ENCODE peak calls at places on chromosome 9, in five cellular contexts. G, R, K, V and B are unnamed samples.

GRCh38 chr9:27414215-27414731 is 109.8 kb upstream of the IFNK start:
- DNase-seq in G (no peak), V (no peak), R (peak; percentile 48), K (no peak), B (no peak)

GRCh38 chr9:114804504-114804903 is 1.3 kb downstream of the TNFSF15 start:
- DNase-seq in K (peak; percentile 90), V (no peak), R (peak; percentile 79), G (no peak), B (no peak)

GRCh38 chr9:134066923-134067851 is 639 bp downstream of the BRD3 start:
- DNase-seq in V (peak; percentile 71), G (peak; percentile 43), K (no peak), R (peak; percentile 37), B (peak; percentile 36)

GRCh38 chr9:116644099-116644688 is 42.9 kb upstream of the TRIM32 start:
- DNase-seq in R (no peak), V (no peak), K (peak; percentile 9), G (no peak), B (no peak)

GRCh38 chr9:127915801-127916664 is 808 bp downstream of the ST6GALNAC4 start:
- DNase-seq in R (peak; percentile 64), V (no peak), G (no peak), K (no peak), B (no peak)

GRCh38 chr9:137273095-137273490 is 4.4 kb upstream of the TOR4A start:
- DNase-seq in R (no peak), G (no peak), V (no peak), K (no peak), B (no peak)

GRCh38 chr9:32877639-32878217 is 94.4 kb downstream of the TMEM215 start:
- DNase-seq in K (no peak), R (no peak), V (no peak), G (no peak), B (no peak)

GRCh38 chr9:93575706-93576295 is 583 bp upstream of the PHF2 start:
- DNase-seq in K (no peak), R (peak; percentile 55), V (peak; percentile 83), G (peak; percentile 68), B (peak; percentile 37)

GRCh38 chr9:133106511-133107244 is 14.4 kb downstream of the RALGDS start:
- DNase-seq in R (no peak), K (no peak), V (no peak), G (no peak), B (no peak)

GRCh38 chr9:76866689-76867088 is 39.2 kb downstream of the PRUNE2 start:
- DNase-seq in G (peak; percentile 46), V (no peak), R (no peak), K (peak; percentile 83), B (peak; percentile 36)

GRCh38 chr9:2583308-2584013 is 38.1 kb upstream of the VLDLR start:
- DNase-seq in R (peak; percentile 32), V (peak; percentile 4), G (peak; percentile 13), K (no peak), B (no peak)

GRCh38 chr9:29285818-29286217 is 1712.5 kb upstream of the C9orf72 start:
- DNase-seq in R (no peak), V (no peak), K (no peak), G (peak; percentile 56), B (peak; percentile 59)

GRCh38 chr9:4510546-4511322 is 20.5 kb downstream of the SLC1A1 start:
- DNase-seq in R (no peak), V (no peak), K (no peak), G (no peak), B (no peak)

GRCh38 chr9:116978155-116978554 is 291.1 kb downstream of the TRIM32 start:
- DNase-seq in K (no peak), G (no peak), R (no peak), V (no peak), B (no peak)

GRCh38 chr9:74753650-74754049 is 134.1 kb downstream of the TRPM6 start:
- DNase-seq in G (no peak), K (no peak), V (no peak), R (no peak), B (no peak)

GRCh38 chr9:136551401-136552116 is 5.7 kb upstream of the NOTCH1 start:
- DNase-seq in R (peak; percentile 79), G (peak; percentile 84), K (peak; percentile 28), V (peak; percentile 76), B (peak; percentile 74)

GRCh38 chr9:136049451-136050265 is 45.4 kb downstream of the NACC2 start:
- DNase-seq in K (no peak), G (no peak), V (no peak), R (no peak), B (no peak)

GRCh38 chr9:22379272-22379671 is 67.4 kb upstream of the DMRTA1 start:
- DNase-seq in K (no peak), G (no peak), V (no peak), R (no peak), B (no peak)

GRCh38 chr9:83665576-83666200 is 42.1 kb downstream of the UBQLN1 start:
- DNase-seq in G (no peak), V (no peak), K (no peak), R (no peak), B (no peak)

GRCh38 chr9:136769710-136770191 is 5.4 kb upstream of the LCN15 start:
- DNase-seq in R (peak; percentile 60), K (no peak), V (peak; percentile 70), G (peak; percentile 90), B (peak; percentile 67)

GRCh38 chr9:89996106-89996505 is 391.3 kb downstream of the GADD45G start:
- DNase-seq in G (no peak), K (no peak), V (no peak), R (no peak), B (peak; percentile 30)

GRCh38 chr9:89992326-89993208 is 387.8 kb downstream of the GADD45G start:
- DNase-seq in K (no peak), R (no peak), G (no peak), V (no peak), B (peak; percentile 18)

GRCh38 chr9:89996717-89997116 is 391.9 kb downstream of the GADD45G start:
- DNase-seq in G (no peak), K (no peak), V (no peak), R (peak; percentile 54), B (no peak)

GRCh38 chr9:89993678-89994630 is 389.1 kb downstream of the GADD45G start:
- DNase-seq in R (peak; percentile 68), G (peak; percentile 42), K (peak; percentile 9), V (no peak), B (peak; percentile 84)

DNA sequence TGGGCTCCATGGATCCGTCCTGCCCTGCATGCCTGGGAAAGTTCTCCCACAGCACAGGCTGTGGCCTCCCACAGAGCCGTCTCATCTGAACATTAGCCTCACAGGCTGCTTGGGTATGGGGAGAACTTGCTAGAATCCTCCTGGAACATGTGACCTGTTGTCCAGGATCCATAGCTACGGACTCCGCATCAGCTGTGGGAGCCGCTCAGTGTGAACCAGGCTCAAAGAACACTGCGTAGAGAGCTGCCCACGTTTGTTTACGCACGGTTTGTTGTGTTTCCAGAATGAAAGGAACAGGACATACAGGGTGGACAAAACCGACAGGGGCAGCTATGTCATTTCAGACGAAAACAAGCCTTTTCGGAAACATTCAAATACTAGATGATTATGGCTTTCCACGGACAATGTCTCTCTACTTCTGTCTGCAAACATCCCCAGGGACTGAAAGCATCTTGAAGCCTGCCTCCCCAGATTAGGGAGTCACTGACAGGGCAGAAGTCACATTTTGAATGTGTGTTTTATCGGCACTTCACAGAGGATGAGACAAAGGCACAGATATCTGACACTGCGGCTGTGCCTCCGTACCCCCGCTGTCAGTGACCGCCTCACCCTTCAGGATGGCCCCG is 390.3 kb downstream of the GADD45G start:
- DNase-seq in V (no peak), R (no peak), G (no peak), K (peak; percentile 31), B (no peak)
- H3K27ac ChIP-seq in V (no peak overlapping the region), R (no peak overlapping the region), G (no peak overlapping the region), K (no peak overlapping the region), B (no peak overlapping the region)

DNA sequence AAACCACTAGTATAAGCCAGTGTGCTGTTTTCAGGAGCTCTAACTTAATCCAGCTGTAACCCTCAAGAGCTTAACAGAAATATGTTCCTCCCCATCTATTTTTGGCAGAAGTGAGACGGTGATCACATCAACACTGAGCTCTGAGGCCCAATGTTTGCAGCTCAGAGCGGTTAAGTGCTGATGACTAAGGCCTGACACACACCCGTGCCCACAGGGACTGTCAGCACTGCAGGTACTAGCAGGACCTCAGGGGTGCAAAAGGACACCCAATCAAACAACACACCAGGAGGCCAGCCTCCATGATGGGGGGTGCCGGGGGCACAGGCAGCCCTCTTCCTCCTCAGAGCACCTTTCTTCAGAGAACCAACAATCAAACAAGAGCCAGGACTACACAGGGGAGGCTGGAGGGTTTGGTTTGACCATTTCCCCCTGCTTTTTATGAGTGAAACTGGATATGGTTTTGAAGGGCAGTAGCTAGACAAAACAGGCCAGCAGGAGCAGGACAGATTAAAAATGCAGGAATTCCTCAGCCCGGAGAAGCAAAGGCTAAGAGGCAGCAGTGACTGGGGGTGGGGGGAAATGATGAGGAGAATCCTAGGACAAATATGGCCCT is 61.3 kb downstream of the RAPGEF1 start:
- DNase-seq in V (peak; percentile 42), G (peak; percentile 58), R (peak; percentile 78), K (peak; percentile 93), B (peak; percentile 68)
- H3K27ac ChIP-seq in V (peak overlapping the region; percentile 50), G (peak overlapping the region; percentile 83), R (peak overlapping the region; percentile 90), K (peak overlapping the region; percentile 84), B (peak overlapping the region; percentile 77)

GRCh38 chr9:113532809-113533190 is 69.3 kb downstream of the RGS3 start:
- DNase-seq in V (no peak), K (no peak), R (no peak), G (no peak), B (no peak)

GRCh38 chr9:113531919-113532808 is 68.6 kb downstream of the RGS3 start:
- DNase-seq in K (no peak), V (no peak), G (no peak), R (no peak), B (no peak)

GRCh38 chr9:113530022-113530635 is 66.6 kb downstream of the RGS3 start:
- DNase-seq in G (no peak), K (no peak), R (no peak), V (no peak), B (no peak)

GRCh38 chr9:113529336-113530009 is 65.9 kb downstream of the RGS3 start:
- DNase-seq in V (no peak), K (no peak), G (no peak), R (no peak), B (no peak)

GRCh38 chr9:113530942-113531341 is 67.4 kb downstream of the RGS3 start:
- DNase-seq in G (no peak), V (no peak), K (no peak), R (no peak), B (no peak)
- H3K27ac ChIP-seq in G (no peak overlapping the region), V (no peak overlapping the region), K (no peak overlapping the region), R (no peak overlapping the region), B (no peak overlapping the region)

DNA sequence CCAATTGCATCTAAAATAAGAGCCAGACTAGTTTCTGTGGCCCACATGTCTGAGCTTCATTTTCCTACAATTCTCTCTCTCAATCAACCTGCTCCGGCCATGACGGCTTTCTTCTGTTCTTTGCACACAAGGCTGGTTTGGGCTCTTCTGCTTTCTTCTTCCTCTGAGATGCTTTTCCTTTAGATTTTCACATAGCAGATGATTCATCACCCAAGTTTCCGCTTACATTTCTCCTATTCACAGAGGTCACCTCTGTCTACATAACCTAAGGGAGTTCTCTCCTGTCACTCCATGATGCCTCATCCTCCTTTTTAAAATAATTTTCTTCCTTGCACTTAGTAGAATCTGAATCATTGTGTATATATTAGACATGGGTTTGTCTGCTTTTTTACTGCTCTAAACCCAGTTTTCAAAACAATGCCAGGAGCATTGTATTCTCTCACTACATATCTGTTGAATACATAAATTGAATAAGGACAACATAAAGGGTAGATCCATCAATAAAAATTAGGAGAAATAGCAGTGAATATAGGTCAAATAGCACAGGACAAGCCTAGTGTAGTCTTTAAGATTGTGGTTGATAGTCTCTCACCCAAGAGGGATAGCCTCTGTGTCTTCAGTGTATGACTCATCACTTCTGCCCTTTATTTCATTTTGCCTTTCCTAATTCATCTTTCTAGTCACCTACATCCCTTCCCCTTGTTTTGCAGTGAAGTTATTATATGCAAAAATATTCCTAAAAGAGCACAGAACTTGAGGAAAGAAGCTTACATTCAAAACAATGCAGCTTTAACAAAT is 334.8 kb upstream of the TUSC1 start:
- DNase-seq in V (no peak), G (no peak), K (peak; percentile 51), R (no peak), B (peak; percentile 19)
- H3K27ac ChIP-seq in V (no peak overlapping the region), G (no peak overlapping the region), K (peak overlapping the region; percentile 47), R (no peak overlapping the region), B (no peak overlapping the region)